ENCODE peak calls at places on chromosome 7, in eight cellular contexts. A, R, Z, Y, T, O, S and Q are unnamed samples.

GRCh38 chr7:123621707-123622106 is 20.1 kb downstream of the ASB15 start:
- DNase-seq in S (no peak), T (no peak), R (no peak), Y (no peak), A (no peak), Z (no peak), O (no peak), Q (no peak)

GRCh38 chr7:157713591-157713990 is 376.8 kb downstream of the DNAJB6 start:
- DNase-seq in O (no peak), S (no peak), A (no peak), R (no peak), T (no peak), Y (no peak), Z (no peak), Q (no peak)

GRCh38 chr7:51340029-51340838 is 23.6 kb upstream of the COBL start:
- DNase-seq in R (no peak), Y (no peak), Z (no peak), S (peak; percentile 76), A (no peak), T (no peak), O (no peak), Q (no peak)

GRCh38 chr7:134685250-134685649 is 38.6 kb downstream of the BPGM start:
- DNase-seq in S (no peak), Z (no peak), O (no peak), T (peak; percentile 51), Y (no peak), A (no peak), R (no peak), Q (no peak)

GRCh38 chr7:151677581-151678226 is 158.0 kb upstream of the RHEB start:
- DNase-seq in Y (no peak), R (no peak), T (no peak), A (no peak), O (no peak), Z (no peak), S (no peak), Q (no peak)

GRCh38 chr7:40572810-40573470 is 438.1 kb downstream of the SUGCT start:
- DNase-seq in A (no peak), T (peak; percentile 86), S (no peak), Y (peak; percentile 25), Z (peak; percentile 65), O (no peak), R (peak; percentile 90), Q (no peak)

GRCh38 chr7:28979791-28980190 is 21.7 kb upstream of the TRIL start:
- DNase-seq in S (no peak), Z (no peak), Y (no peak), T (no peak), O (no peak), A (no peak), R (no peak), Q (no peak)

GRCh38 chr7:106778656-106779250 is 86.3 kb upstream of the PIK3CG start:
- DNase-seq in A (no peak), S (no peak), O (no peak), T (no peak), Z (no peak), Y (peak; percentile 52), R (no peak), Q (no peak)

GRCh38 chr7:132362059-132362458 is 214.2 kb downstream of the PLXNA4 start:
- DNase-seq in O (no peak), R (no peak), A (no peak), T (no peak), Y (no peak), Z (no peak), S (no peak), Q (no peak)

GRCh38 chr7:55971045-55971444 is 6.7 kb downstream of the NIPSNAP2 start:
- DNase-seq in Y (no peak), Z (no peak), S (no peak), R (no peak), A (no peak), T (no peak), O (no peak), Q (no peak)

GRCh38 chr7:116210345-116211005 is at the start of gene TES:
- DNase-seq in T (peak; percentile 67), Y (peak; percentile 80), A (peak; percentile 25), R (peak; percentile 54), O (peak; percentile 35), Z (no peak), S (peak; percentile 91), Q (peak; percentile 76)

GRCh38 chr7:51226916-51227535 is 89.6 kb downstream of the COBL start:
- DNase-seq in R (no peak), Y (no peak), S (no peak), A (no peak), O (no peak), Z (no peak), T (no peak), Q (no peak)

DNA sequence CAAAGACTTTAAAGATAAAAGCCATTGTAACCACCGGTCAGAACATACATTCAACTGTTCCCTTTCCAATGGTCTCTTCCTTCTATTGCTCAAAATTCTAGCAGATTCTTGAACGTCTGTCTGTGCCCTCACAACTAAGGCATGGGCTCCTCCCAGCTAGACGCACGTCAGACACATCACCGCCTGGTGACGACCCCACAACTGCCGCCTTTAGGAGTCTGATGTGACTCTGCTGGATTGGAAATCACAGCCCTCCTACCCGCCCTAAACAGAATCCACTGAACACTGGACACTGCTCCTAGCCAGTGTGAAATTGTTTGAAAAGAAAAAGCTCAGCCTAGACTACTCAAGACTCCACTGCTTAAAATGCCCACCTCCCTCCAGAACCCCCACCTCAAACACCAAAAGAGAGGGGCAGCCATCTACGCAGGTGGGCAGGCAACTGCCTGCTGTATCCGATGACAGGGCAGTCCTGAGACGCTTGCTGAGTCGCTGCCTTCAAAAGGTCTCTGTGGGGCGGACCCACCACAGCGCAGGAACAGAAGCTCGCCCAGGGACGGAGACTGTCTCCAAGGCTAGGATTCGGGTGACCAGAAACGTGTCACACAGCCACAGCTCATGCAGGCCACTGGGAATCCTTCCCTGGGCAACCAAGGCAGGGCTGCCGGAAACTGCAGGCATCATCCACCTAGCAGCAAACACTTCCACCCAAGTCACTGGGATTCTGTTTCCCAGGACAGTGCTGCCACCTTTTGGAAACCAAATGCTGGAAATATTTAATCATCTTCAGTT is 34.7 kb downstream of the GSDME start:
- DNase-seq in Z (no peak), A (no peak), T (peak; percentile 58), O (peak; percentile 57), Y (peak; percentile 63), R (peak; percentile 36), S (peak; percentile 22), Q (peak; percentile 31)
- TF ChIP-seq CTCF in Z (peak; percentile 59), A (no peak), T (peak; percentile 22), O (peak; percentile 31), Y (peak; percentile 36), R (peak; percentile 16), S (no peak), Q (no peak)

GRCh38 chr7:86667732-86668131 is 24.0 kb downstream of the GRM3 start:
- DNase-seq in T (no peak), A (no peak), S (no peak), R (no peak), O (no peak), Y (no peak), Z (no peak), Q (peak; percentile 31)
- TF ChIP-seq CTCF in T (no peak), A (no peak), S (no peak), R (no peak), O (no peak), Y (no peak), Z (no peak), Q (no peak)

GRCh38 chr7:2641406-2642393 is 9.9 kb downstream of the TTYH3 start:
- DNase-seq in S (no peak), Z (peak; percentile 90), T (peak; percentile 96), R (peak; percentile 94), O (peak; percentile 97), Y (peak; percentile 94), A (no peak), Q (peak; percentile 73)
- TF ChIP-seq CTCF in S (no peak), Z (no peak), T (no peak), R (no peak), O (no peak), Y (no peak), A (no peak), Q (no peak)

GRCh38 chr7:136071106-136071505 is 93.9 kb upstream of the MTPN start:
- DNase-seq in O (no peak), R (peak; percentile 4), A (no peak), T (no peak), Z (no peak), S (no peak), Y (no peak), Q (no peak)
- TF ChIP-seq CTCF in O (no peak), R (no peak), A (no peak), T (no peak), Z (no peak), S (no peak), Y (no peak), Q (no peak)

DNA sequence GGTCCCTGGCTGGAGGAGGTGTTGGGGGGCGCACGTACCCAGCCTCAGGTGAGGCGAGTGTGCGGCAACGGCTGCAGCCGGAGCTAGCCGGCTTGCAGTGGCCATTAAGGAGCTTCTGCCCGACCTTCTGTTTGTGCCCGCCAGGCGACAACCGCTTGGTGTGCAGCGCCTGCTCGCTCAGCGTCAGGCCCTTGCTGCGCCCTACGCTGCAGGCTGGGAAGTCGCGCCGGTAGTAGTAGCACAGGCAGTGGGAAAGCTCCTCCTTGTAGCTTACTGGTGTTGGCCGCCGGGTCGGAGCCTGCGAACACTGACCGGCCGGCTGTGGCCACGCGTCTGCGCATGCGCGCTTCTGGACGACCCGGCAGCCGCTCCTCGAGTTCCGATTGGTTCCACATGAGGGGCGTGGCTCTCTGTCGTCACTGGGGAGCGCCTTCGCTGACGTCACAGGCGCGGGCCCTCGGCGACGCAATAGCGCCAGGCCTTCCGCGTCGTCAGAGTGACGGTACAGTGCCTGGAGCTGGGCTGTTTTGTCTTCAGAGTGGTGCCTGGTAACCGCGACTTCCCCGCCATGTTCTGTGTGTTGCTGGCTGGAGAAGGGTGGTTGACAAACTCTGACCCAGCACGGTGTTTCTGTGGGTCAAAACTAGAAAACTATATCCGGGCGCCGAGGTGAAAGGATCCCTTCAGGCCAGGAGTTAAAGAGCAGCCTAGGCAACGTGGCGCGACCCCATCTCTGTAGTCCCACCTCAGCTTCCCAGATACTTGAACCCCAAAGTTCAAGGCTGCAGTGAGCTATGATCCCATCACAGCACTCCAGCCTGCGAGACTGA is 76.3 kb upstream of the TMEM248 start:
- DNase-seq in Z (peak; percentile 97), Y (peak; percentile 99), A (peak; percentile 99), O (peak; percentile 98), T (peak; percentile 99), R (peak; percentile 98), S (peak; percentile 96), Q (peak; percentile 99)
- TF ChIP-seq CTCF in Z (peak; percentile 27), Y (no peak), A (peak; percentile 53), O (peak; percentile 40), T (peak; percentile 26), R (no peak), S (peak; percentile 16), Q (peak; percentile 49)

GRCh38 chr7:112571852-112572607 is 91.2 kb downstream of the LSMEM1 start:
- DNase-seq in Z (no peak), Y (no peak), T (no peak), O (no peak), R (no peak), S (no peak), A (no peak), Q (no peak)
- TF ChIP-seq CTCF in Z (no peak), Y (no peak), T (no peak), O (no peak), R (no peak), S (no peak), A (no peak), Q (no peak)